ENCODE peak calls at places on chromosomes 7 and 10, in four cellular contexts. R is SK-N-SH, B is MM.1S, P is HCT116. W is an unnamed sample.

GRCh38 chr7:49724071-49724470 is 49.4 kb upstream of the VWC2 start:
- DNase-seq in R (no peak), B (no peak), P (no peak), W (no peak)

GRCh38 chr10:97937054-97937453 is 87.4 kb downstream of the GOLGA7B start:
- DNase-seq in R (no peak), B (no peak), P (no peak), W (no peak)

GRCh38 chr10:90751107-90751997 is 106.5 kb downstream of the HTR7 start:
- DNase-seq in R (peak), B (peak), P (peak), W (peak)

GRCh38 chr10:105138287-105138854 is 497.3 kb downstream of the SORCS3 start:
- DNase-seq in R (peak), B (no peak), P (no peak), W (no peak)

GRCh38 chr10:86652361-86653202 is 1.8 kb upstream of the OPN4 start:
- DNase-seq in R (peak), B (no peak), P (no peak), W (no peak)

GRCh38 chr10:132421377-132422168 is 24.6 kb downstream of the PWWP2B start:
- DNase-seq in R (peak), B (peak), P (no peak), W (peak)

GRCh38 chr7:128937647-128938523 is at the start of gene IRF5:
- DNase-seq in R (peak), B (peak), P (peak), W (peak)

GRCh38 chr7:108132551-108133265 is 2.5 kb upstream of the LAMB4 start:
- DNase-seq in R (no peak), B (no peak), P (no peak), W (no peak)

GRCh38 chr7:128268233-128268632 is 27.2 kb downstream of the LEP start:
- DNase-seq in R (no peak), B (no peak), P (no peak), W (no peak)

GRCh38 chr7:73932364-73932763 is 71.4 kb downstream of the TMEM270 start:
- DNase-seq in R (no peak), B (no peak), P (no peak), W (no peak)

GRCh38 chr7:70647801-70648491 is 484.0 kb upstream of the GALNT17 start:
- DNase-seq in R (no peak), B (no peak), P (no peak), W (no peak)

GRCh38 chr7:141045126-141045841 is 28.6 kb upstream of the TMEM178B start:
- DNase-seq in R (no peak), B (no peak), P (no peak), W (no peak)

GRCh38 chr7:20301311-20301939 is 29.3 kb upstream of the ITGB8 start:
- DNase-seq in R (no peak), B (no peak), P (no peak), W (peak)

GRCh38 chr10:96512997-96513685 is 585 bp downstream of the TLL2 start:
- DNase-seq in R (peak), B (no peak), P (no peak), W (no peak)

GRCh38 chr7:127585044-127585953 is at the start of gene GCC1:
- DNase-seq in R (peak), B (peak), P (peak), W (peak)

GRCh38 chr10:48333856-48334255 is 27.4 kb downstream of the MAPK8 start:
- DNase-seq in R (no peak), B (no peak), P (peak), W (no peak)

GRCh38 chr10:110502851-110503301 is 5.2 kb downstream of the DUSP5 start:
- DNase-seq in R (no peak), B (peak), P (no peak), W (peak)

GRCh38 chr7:29987083-29987482 is 2.5 kb downstream of the SCRN1 start:
- DNase-seq in R (no peak), B (no peak), P (no peak), W (peak)

GRCh38 chr7:51160990-51161615 is 155.5 kb downstream of the COBL start:
- DNase-seq in R (peak), B (peak), P (peak), W (peak)

GRCh38 chr10:73956476-73957338 is 41.2 kb upstream of the VCL start:
- DNase-seq in R (no peak), B (peak), P (no peak), W (peak)

GRCh38 chr10:93032105-93032808 is 28.3 kb upstream of the CYP26C1 start:
- DNase-seq in R (no peak), B (peak), P (no peak), W (no peak)

GRCh38 chr10:59625842-59626522 is 83.7 kb downstream of the SLC16A9 start:
- DNase-seq in R (peak), B (peak), P (peak), W (peak)

GRCh38 chr7:116569737-116570136 is 44.9 kb downstream of the CAV1 start:
- DNase-seq in R (no peak), B (no peak), P (no peak), W (peak)
- TF ChIP-seq CTCF in R (no peak), B (no peak), P (no peak), W (no peak)

DNA sequence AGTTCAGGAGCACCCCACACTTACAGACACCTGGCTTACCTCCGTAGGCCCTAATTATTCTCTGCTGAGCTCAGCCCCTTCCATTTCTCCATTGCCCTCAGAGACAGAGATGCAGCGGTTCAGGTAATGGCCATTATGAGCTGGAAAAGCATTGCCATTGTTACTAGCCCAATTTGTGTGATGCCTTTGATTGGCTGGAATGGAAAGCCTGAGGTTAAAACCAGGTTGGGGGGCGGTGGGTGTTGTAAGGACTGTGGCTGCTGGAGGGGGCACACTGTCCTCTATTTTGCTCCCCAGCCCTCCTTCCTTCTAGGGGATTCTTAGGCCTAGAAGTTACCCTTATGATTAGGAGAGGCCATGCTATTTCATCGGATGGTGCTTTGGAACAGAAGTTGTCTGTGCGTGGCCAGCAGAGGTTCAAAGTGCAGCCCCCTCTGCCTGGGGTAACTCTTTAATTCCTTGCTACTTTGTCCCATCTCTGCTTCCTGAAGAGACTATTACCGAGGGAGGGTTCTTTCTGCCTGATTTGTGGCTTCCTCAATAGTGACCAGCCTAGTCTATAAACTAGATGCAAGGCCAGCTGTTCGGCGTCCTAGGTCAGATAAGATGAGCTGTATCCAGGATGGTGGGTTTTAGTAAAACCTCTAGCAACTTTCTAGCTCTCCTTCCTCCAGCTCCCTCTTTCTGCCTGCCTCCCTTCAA is 14.2 kb upstream of the ACSL5 start:
- DNase-seq in R (no peak), B (no peak), P (no peak), W (no peak)
- TF ChIP-seq EZH2phosphoT487 in R (no peak), B (no peak), P (no peak), W (no peak)

GRCh38 chr7:6500691-6501090 is 50.6 kb downstream of the GRID2IP start:
- DNase-seq in R (no peak), B (no peak), P (no peak), W (no peak)

GRCh38 chr7:6502886-6503285 is 48.4 kb downstream of the GRID2IP start:
- DNase-seq in R (no peak), B (no peak), P (no peak), W (no peak)

GRCh38 chr7:6505685-6506559 is 45.3 kb downstream of the GRID2IP start:
- DNase-seq in R (peak), B (no peak), P (no peak), W (no peak)

GRCh38 chr7:6497994-6498393 is 50.2 kb upstream of the DAGLB start:
- DNase-seq in R (no peak), B (no peak), P (no peak), W (no peak)

GRCh38 chr7:6501586-6502564 is 49.4 kb downstream of the GRID2IP start:
- DNase-seq in R (no peak), B (no peak), P (no peak), W (no peak)
- H3K9ac ChIP-seq in R (no peak), B (no peak), P (no peak), W (no peak)

GRCh38 chr7:45980181-45980905 is 59.3 kb upstream of the IGFBP3 start:
- DNase-seq in R (no peak), B (no peak), P (no peak), W (no peak)
- TF ChIP-seq CTCF in R (peak), B (no peak), P (no peak), W (no peak)